ENCODE peak calls at places on chromosomes 16 and 17, in ten cellular contexts. B, E, C, J, F, H, Z, Q, L and P are unnamed samples.

GRCh38 chr17:58059141-58059540 is 24.1 kb upstream of the DYNLL2 start:
- DNase-seq in Q (no peak), C (no peak), H (no peak), Z (no peak), J (no peak), B (no peak), L (no peak), E (no peak), F (no peak), P (no peak)

GRCh38 chr16:89037261-89038152 is 56.1 kb upstream of the ACSF3 start:
- DNase-seq in Q (no peak), F (no peak), B (no peak), C (peak; percentile 38), L (peak; percentile 32), J (peak; percentile 20), E (peak; percentile 52), H (peak; percentile 10), Z (no peak), P (no peak)

GRCh38 chr16:29825145-29826044 is 5.1 kb downstream of the MVP start:
- DNase-seq in Q (no peak), B (no peak), E (peak; percentile 81), C (peak; percentile 78), Z (no peak), L (peak; percentile 88), F (peak; percentile 54), J (peak; percentile 90), H (peak; percentile 74), P (peak; percentile 74)

GRCh38 chr17:79988163-79988971 is 47.3 kb downstream of the TBC1D16 start:
- DNase-seq in Z (no peak), J (peak; percentile 89), Q (no peak), L (peak; percentile 79), E (peak; percentile 89), H (peak; percentile 70), C (peak; percentile 83), F (no peak), B (no peak), P (no peak)

GRCh38 chr17:21375757-21376584 is at the start of gene KCNJ12:
- DNase-seq in H (no peak), Q (no peak), L (peak; percentile 14), F (peak; percentile 35), J (no peak), Z (no peak), E (peak; percentile 52), B (no peak), C (peak; percentile 43), P (no peak)

GRCh38 chr17:34024303-34025178 is 230.5 kb upstream of the CCL2 start:
- DNase-seq in E (no peak), C (no peak), Q (no peak), H (no peak), F (no peak), B (no peak), J (no peak), L (no peak), Z (no peak), P (no peak)

GRCh38 chr17:61316633-61317032 is 83.0 kb upstream of the TBX2 start:
- DNase-seq in L (no peak), Q (no peak), B (no peak), F (no peak), C (no peak), J (no peak), E (no peak), Z (no peak), H (no peak), P (no peak)

GRCh38 chr17:46943218-46943510 is 20.2 kb downstream of the GOSR2 start:
- DNase-seq in L (no peak), H (no peak), B (no peak), J (no peak), Z (no peak), Q (no peak), E (no peak), F (no peak), C (no peak), P (no peak)

GRCh38 chr16:48117217-48118105 is 38.3 kb downstream of the ABCC12 start:
- DNase-seq in L (peak; percentile 62), B (no peak), J (no peak), E (peak; percentile 39), Z (no peak), Q (no peak), F (peak; percentile 65), C (peak; percentile 81), H (no peak), P (peak; percentile 69)

GRCh38 chr16:27239026-27239425 is 29.5 kb downstream of the NSMCE1 start:
- DNase-seq in L (no peak), B (peak; percentile 18), C (no peak), F (no peak), J (no peak), E (peak; percentile 19), H (no peak), Z (no peak), Q (no peak), P (no peak)

GRCh38 chr16:53257001-53257400 is 177.3 kb upstream of the RBL2 start:
- DNase-seq in J (peak; percentile 59), F (no peak), C (no peak), H (peak; percentile 41), Z (no peak), L (peak; percentile 74), B (no peak), Q (no peak), E (no peak), P (no peak)
- TF ChIP-seq CTCF in J (no peak), F (no peak), C (no peak), H (no peak), Z (no peak), L (no peak), B (no peak), Q (no peak), E (no peak), P (no peak)

DNA sequence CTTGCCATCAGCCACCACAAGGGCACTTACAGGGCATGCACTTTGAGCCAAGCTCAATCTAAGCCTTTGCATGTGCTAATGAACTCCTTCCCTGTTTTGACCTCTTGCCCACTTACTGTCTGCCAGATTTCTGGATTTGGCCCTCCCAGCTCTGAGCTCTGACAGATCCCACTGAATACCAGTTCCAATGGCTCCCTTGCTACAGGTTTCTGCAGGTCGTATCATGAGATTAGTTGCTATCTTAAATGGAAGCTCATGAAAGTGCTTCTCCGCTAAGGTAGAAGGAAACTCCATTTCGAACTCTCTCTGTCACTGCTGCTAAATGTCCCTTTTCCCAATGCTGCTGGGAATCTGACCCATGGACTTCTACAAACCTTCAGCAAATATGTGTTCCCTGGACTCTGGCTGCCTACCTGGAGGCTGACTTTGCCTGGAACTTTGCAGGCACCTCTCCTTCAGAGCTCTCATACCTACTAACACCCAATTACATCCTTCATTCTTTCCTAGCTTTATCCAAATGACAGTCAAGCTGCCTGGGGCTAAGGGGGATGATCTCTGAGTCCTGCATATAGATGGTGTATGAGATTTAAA is 23.5 kb upstream of the TOB1 start:
- DNase-seq in H (no peak), C (no peak), Z (no peak), B (no peak), J (no peak), Q (no peak), E (no peak), F (no peak), L (no peak), P (no peak)
- TF ChIP-seq CTCF in H (no peak), C (no peak), Z (no peak), B (no peak), J (no peak), Q (no peak), E (no peak), F (no peak), L (no peak), P (no peak)

DNA sequence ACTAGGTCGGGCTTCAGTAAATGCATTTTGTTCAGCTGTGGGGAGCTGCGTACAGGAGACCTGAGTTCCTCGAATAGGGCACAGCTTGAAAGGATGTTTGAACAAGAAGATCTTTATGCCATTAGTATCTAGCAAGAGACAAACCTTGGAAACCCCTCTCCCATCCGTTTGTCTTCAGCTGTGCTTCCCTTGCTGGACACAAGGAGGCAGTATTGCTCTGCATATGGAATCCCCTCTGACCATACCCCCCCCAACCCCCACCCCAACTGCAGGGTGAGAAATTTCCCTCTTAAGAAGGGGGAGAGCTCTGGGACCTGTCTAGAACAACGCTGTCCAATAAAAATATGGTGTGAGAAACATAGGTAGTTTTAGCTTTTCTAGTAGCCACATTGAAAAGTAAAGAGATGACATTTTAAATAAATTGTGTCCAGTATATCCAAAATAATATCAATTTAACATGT is 1.6 kb downstream of the MRM1 start:
- DNase-seq in F (no peak), Z (no peak), B (peak; percentile 68), E (peak; percentile 53), L (peak; percentile 77), J (peak; percentile 69), Q (peak; percentile 54), H (peak; percentile 37), C (peak; percentile 81), P (peak; percentile 80)
- TF ChIP-seq CTCF in F (peak; percentile 93), Z (peak; percentile 78), B (no peak), E (no peak), L (peak; percentile 82), J (peak; percentile 78), Q (peak; percentile 86), H (peak; percentile 95), C (peak; percentile 93), P (peak; percentile 52)

DNA sequence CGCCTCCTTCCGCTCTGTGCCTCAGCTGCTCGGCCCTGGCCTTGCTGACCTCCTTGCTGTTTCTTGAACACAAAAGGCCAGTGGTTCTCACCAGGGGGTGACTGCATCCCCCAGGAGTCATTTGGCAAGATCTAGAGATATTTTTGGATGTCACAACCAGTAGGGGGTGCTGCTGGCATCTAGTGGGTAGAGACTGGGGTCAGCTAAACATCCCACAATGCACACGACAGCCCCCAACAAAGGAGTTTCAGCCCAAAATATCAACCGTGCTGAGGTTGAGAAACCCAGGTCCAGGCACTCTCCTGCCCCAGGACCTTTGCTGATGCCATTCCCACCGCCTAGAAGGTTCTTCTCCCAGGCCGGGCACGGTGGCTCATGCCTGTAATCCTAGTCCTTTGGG is 39.7 kb downstream of the ABCC6 start:
- DNase-seq in C (no peak), J (no peak), B (no peak), Z (no peak), F (no peak), H (no peak), L (no peak), Q (no peak), E (no peak), P (no peak)
- TF ChIP-seq CTCF in C (peak; percentile 26), J (peak; percentile 2), B (no peak), Z (no peak), F (peak; percentile 43), H (peak; percentile 54), L (peak; percentile 17), Q (no peak), E (no peak), P (no peak)

DNA sequence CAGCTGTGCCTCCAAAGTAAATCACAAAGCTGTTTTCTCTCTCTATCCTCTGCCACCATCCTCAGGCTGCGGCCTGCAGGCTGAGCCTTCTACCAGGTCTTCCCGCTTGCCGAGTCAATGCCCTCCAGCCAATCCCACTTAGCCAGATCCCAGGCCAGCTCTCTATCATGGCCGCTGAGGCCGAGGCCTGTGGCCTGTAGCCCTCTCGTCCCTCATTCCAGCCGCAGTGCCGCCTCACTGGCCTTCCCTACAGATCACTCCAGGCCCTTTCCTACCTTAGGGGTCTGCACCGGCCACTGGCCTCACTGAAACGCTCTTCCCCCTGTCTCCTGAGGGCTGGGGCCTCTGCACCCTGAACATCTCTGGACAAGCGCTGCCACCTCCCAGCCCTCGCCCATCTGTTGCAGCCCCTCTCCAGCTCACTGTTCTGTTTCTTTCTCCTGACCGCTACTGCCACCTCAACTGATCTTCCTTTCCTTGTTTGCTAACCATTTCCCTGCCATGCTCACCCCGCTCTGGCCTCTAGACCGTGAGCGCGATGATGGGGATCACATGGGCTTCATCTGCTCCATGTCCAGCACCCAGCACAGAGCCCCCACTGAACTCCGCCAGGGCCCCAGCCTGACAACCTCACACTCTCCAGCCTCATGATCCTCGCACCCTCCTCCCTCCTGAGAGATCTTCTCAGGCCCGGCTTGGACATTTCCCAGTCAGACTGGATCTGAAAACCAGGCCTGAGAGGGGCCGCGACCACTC is 8.5 kb downstream of the KNOP1 start:
- DNase-seq in J (no peak), H (no peak), F (no peak), L (no peak), B (no peak), E (no peak), C (no peak), Z (peak; percentile 21), Q (no peak), P (no peak)
- TF ChIP-seq CTCF in J (no peak), H (no peak), F (no peak), L (no peak), B (no peak), E (no peak), C (no peak), Z (no peak), Q (no peak), P (no peak)